ENCODE peak calls at places on chromosomes 12 and 14, in eight cellular contexts. M is thyroid gland, R is tibial nerve, F is GM13976, T is HFF-Myc, V is bronchial epithelial cell, K is progenitor cell of endocrine pancreas, E is B cell. H is an unnamed sample.
A peak's percentile ranks its signal among the peaks of the same experiment; 100 is the strongest.

GRCh38 chr14:24674204-24674970 is 40.4 kb upstream of the GZMB start:
- DNase-seq in F (no peak), T (no peak), M (no peak), V (no peak), E (peak; percentile 68), R (no peak), K (no peak), H (no peak)

GRCh38 chr12:104720346-104721064 is 237.6 kb downstream of the SLC41A2 start:
- DNase-seq in F (peak; percentile 74), E (peak; percentile 71), T (no peak), M (no peak), V (no peak), K (no peak), R (no peak), H (peak; percentile 46)

GRCh38 chr12:61018571-61018970 is 1241.6 kb upstream of the USP15 start:
- DNase-seq in R (no peak), K (no peak), T (no peak), F (peak; percentile 6), M (no peak), V (no peak), E (no peak), H (no peak)

GRCh38 chr12:72219937-72220336 is 52.2 kb upstream of the TRHDE start:
- DNase-seq in M (no peak), T (no peak), V (no peak), F (no peak), R (no peak), E (no peak), K (no peak), H (no peak)

GRCh38 chr14:75427126-75427481 is 718 bp upstream of the JDP2 start:
- DNase-seq in V (no peak), E (no peak), K (no peak), M (peak; percentile 11), F (peak; percentile 46), T (no peak), R (no peak), H (no peak)

GRCh38 chr14:23929131-23929530 is 24.4 kb upstream of the DHRS4 start:
- DNase-seq in T (no peak), R (no peak), M (no peak), E (no peak), K (no peak), F (no peak), V (no peak), H (no peak)

GRCh38 chr12:104605685-104606084 is 148.9 kb downstream of the CHST11 start:
- DNase-seq in M (peak; percentile 34), T (no peak), V (no peak), R (peak; percentile 74), E (no peak), K (no peak), F (no peak), H (no peak)

GRCh38 chr14:59187802-59188460 is 536 bp upstream of the DAAM1 start:
- DNase-seq in V (no peak), F (no peak), E (peak; percentile 53), T (no peak), M (peak; percentile 44), R (peak; percentile 16), K (no peak), H (peak; percentile 40)

GRCh38 chr14:75513911-75514672 is 8.2 kb upstream of the BATF start:
- DNase-seq in T (no peak), M (peak; percentile 65), K (no peak), R (no peak), V (no peak), E (peak; percentile 73), F (peak; percentile 67), H (no peak)

GRCh38 chr12:90622431-90622830 is 332.5 kb downstream of the CCER1 start:
- DNase-seq in R (no peak), F (no peak), K (no peak), M (no peak), T (no peak), E (no peak), V (peak; percentile 38), H (no peak)

GRCh38 chr12:90896164-90896563 is 58.8 kb downstream of the CCER1 start:
- DNase-seq in F (no peak), M (no peak), T (peak; percentile 19), E (no peak), V (peak; percentile 87), R (no peak), K (no peak), H (no peak)

GRCh38 chr12:39375206-39375808 is 67.6 kb downstream of the KIF21A start:
- DNase-seq in F (no peak), E (no peak), R (no peak), M (no peak), V (no peak), T (no peak), K (no peak), H (no peak)

GRCh38 chr12:49358548-49359141 is 8.6 kb upstream of the SPATS2 start:
- DNase-seq in E (peak; percentile 69), V (peak; percentile 60), T (peak; percentile 60), K (no peak), F (peak; percentile 76), M (peak; percentile 56), R (no peak), H (peak; percentile 29)

GRCh38 chr12:57101892-57102695 is 9.1 kb downstream of the STAT6 start:
- DNase-seq in M (no peak), E (no peak), T (no peak), F (peak; percentile 18), V (peak; percentile 42), R (no peak), K (no peak), H (peak; percentile 34)

GRCh38 chr12:52436828-52437474 is 2.8 kb upstream of the KRT75 start:
- DNase-seq in T (no peak), M (no peak), K (no peak), F (no peak), E (no peak), V (no peak), R (no peak), H (no peak)

GRCh38 chr14:74829238-74829637 is 46.7 kb downstream of the PROX2 start:
- DNase-seq in K (no peak), V (no peak), F (no peak), M (no peak), T (no peak), E (no peak), R (no peak), H (no peak)

GRCh38 chr12:52650520-52651081 is 1.4 kb downstream of the KRT2 start:
- DNase-seq in V (no peak), T (peak; percentile 6), K (no peak), M (peak; percentile 48), E (no peak), F (no peak), R (no peak), H (no peak)

GRCh38 chr14:105876158-105876557 is 349.8 kb downstream of the TMEM121 start:
- DNase-seq in K (no peak), M (no peak), V (no peak), R (peak; percentile 3), E (no peak), F (no peak), T (no peak), H (no peak)

GRCh38 chr14:22657861-22658260 is 13.7 kb upstream of the OR6J1 start:
- DNase-seq in E (no peak), M (no peak), F (peak; percentile 48), T (peak; percentile 15), K (no peak), R (no peak), V (peak; percentile 70), H (no peak)

GRCh38 chr12:115801826-115802225 is 475.7 kb downstream of the MED13L start:
- DNase-seq in T (no peak), K (no peak), V (no peak), F (no peak), R (no peak), E (no peak), M (no peak), H (no peak)

GRCh38 chr14:46048127-46048526 is 603.5 kb downstream of the RPL10L start:
- DNase-seq in E (no peak), T (peak; percentile 37), M (no peak), F (no peak), R (no peak), V (peak; percentile 37), K (peak; percentile 16), H (no peak)

GRCh38 chr12:93766802-93767523 is 89.8 kb downstream of the CRADD start:
- DNase-seq in K (no peak), T (peak; percentile 52), M (peak; percentile 27), F (peak; percentile 57), V (peak; percentile 58), R (no peak), E (no peak), H (no peak)

GRCh38 chr14:42110167-42110566 is 503.5 kb downstream of the LRFN5 start:
- DNase-seq in M (no peak), F (peak; percentile 24), K (no peak), E (no peak), R (no peak), T (peak; percentile 25), V (peak; percentile 43), H (no peak)

DNA sequence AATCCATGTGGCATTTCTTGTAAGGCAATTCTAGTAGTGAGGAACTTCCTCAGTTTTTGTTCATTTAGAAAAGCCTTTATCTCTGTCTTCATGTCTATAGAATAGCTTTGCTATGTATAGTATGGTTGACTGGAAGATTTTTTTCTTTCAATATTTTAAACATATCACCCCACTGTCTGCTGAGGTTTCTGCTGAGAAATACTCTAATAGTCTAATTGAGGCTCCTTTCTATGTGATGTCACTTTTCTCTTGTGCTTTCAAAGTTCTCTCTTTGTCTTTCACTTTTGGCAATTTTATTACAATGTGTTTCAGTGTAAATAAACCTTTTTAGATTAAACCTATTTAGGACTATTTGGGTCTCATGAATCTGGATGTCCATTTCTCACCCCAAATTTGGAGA is 192.8 kb downstream of the PDZRN4 start:
- DNase-seq in T (no peak), R (no peak), F (no peak), V (no peak), K (no peak), E (no peak), M (no peak), H (no peak)
- TF ChIP-seq CTCF in T (no peak), R (no peak), F (no peak), V (no peak), K (no peak), E (no peak), M (no peak), H (no peak)

GRCh38 chr12:4152145-4152795 is 121.3 kb upstream of the CCND2 start:
- DNase-seq in K (no peak), F (no peak), E (no peak), V (no peak), R (no peak), T (no peak), M (no peak), H (no peak)
- TF ChIP-seq CTCF in K (no peak), F (no peak), E (no peak), V (no peak), R (no peak), T (no peak), M (no peak), H (no peak)

GRCh38 chr14:50999726-51000125 is 55.4 kb upstream of the PYGL start:
- DNase-seq in E (no peak), V (peak; percentile 54), K (no peak), F (no peak), M (no peak), R (no peak), T (no peak), H (no peak)
- TF ChIP-seq CTCF in E (no peak), V (no peak), K (no peak), F (no peak), M (no peak), R (no peak), T (no peak), H (no peak)

DNA sequence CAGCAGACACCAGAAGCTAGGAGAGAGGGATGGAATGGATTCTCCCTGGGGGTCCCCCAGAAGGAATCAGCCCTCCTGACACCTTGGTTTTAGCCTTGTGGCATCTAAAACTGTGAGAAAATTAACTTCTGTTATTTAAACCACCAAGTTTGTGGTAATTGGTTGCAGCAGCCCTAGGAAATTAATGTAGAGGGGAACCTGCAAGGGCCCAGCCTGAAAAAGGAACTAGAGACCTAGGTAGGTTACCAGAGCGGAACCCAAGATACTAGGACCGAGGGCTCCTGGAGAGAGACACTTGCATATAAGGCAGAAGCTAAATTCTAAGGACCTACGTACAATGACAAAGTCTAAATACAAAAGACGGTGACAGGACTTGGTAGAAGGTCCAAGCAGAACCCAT is 8.1 kb upstream of the DENND5B start:
- DNase-seq in F (no peak), E (peak; percentile 78), K (no peak), V (no peak), R (no peak), M (no peak), T (no peak), H (no peak)
- TF ChIP-seq CTCF in F (no peak), E (no peak), K (no peak), V (no peak), R (no peak), M (no peak), T (no peak), H (no peak)